ENCODE peak calls at places on chromosomes 11 and 22, in ten cellular contexts. A is PC-3; P is cardiac muscle cell; Y is upper lobe of right lung; M is left lung; I is GM23248; D is lower lobe of right lung; J is naive thymus-derived CD4-positive, alpha-beta T cell; N is hepatocyte; Z is HCT116. T is an unnamed sample. For H3K9me3 and H3K4me1, the result is how much of the 10 kb centered on the place peaks cover.

GRCh38 chr11:121522043-121522941 is 69.5 kb upstream of the SORL1-AS1 start:
- DNase-seq in A (peak), P (no peak), Y (no peak), M (no peak), I (no peak), D (no peak), J (no peak), N (no peak), Z (no peak), T (no peak)

GRCh38 chr11:126405374-126405773 is 49.9 kb downstream of the ST3GAL4 start:
- DNase-seq in A (peak), P (no peak), Y (no peak), M (peak), I (no peak), D (no peak), J (no peak), N (no peak), Z (peak), T (no peak)

GRCh38 chr11:84290647-84291046 is 1004.5 kb upstream of the CCDC90B start:
- DNase-seq in A (no peak), P (no peak), Y (no peak), M (no peak), I (peak), D (no peak), J (no peak), N (no peak), Z (no peak), T (no peak)

GRCh38 chr11:75532200-75532972 is 6.6 kb upstream of the GDPD5 start:
- DNase-seq in A (peak), P (peak), Y (peak), M (peak), I (peak), D (peak), J (peak), N (peak), Z (peak), T (peak)

GRCh38 chr22:36430863-36431262 is 43.1 kb upstream of the MYH9 start:
- DNase-seq in A (peak), P (no peak), Y (no peak), M (no peak), I (peak), D (no peak), J (no peak), N (no peak), Z (no peak), T (no peak)

GRCh38 chr11:24496728-24497396 is at the start of gene LUZP2:
- DNase-seq in A (peak), P (peak), Y (peak), M (peak), I (peak), D (peak), J (no peak), N (peak), Z (no peak), T (peak)

GRCh38 chr11:111978028-111978771 is 41.1 kb downstream of the DIXDC1 start:
- DNase-seq in A (peak), P (peak), Y (no peak), M (peak), I (peak), D (no peak), J (no peak), N (peak), Z (no peak), T (no peak)

GRCh38 chr22:16586991-16587390 is 5.6 kb downstream of the CCT8L2 start:
- DNase-seq in A (no peak), P (no peak), Y (no peak), M (no peak), I (no peak), D (no peak), J (no peak), N (no peak), Z (no peak), T (no peak)

GRCh38 chr11:48101044-48101733 is 115.4 kb upstream of the OR4B1 start:
- DNase-seq in A (no peak), P (no peak), Y (no peak), M (no peak), I (no peak), D (no peak), J (no peak), N (no peak), Z (no peak), T (no peak)

GRCh38 chr22:48892571-48893287 is 934.9 kb downstream of the BRD1 start:
- DNase-seq in A (no peak), P (no peak), Y (peak), M (no peak), I (no peak), D (no peak), J (no peak), N (no peak), Z (no peak), T (no peak)

GRCh38 chr11:28298209-28298608 is 190.0 kb downstream of the METTL15 start:
- DNase-seq in A (no peak), P (no peak), Y (no peak), M (no peak), I (no peak), D (no peak), J (no peak), N (no peak), Z (no peak), T (no peak)

GRCh38 chr11:94595061-94595460 is 27.9 kb downstream of the PIWIL4 start:
- DNase-seq in A (no peak), P (no peak), Y (no peak), M (no peak), I (no peak), D (no peak), J (no peak), N (no peak), Z (no peak), T (no peak)

GRCh38 chr22:47593291-47593690 is 830.8 kb downstream of the TBC1D22A start:
- DNase-seq in A (no peak), P (no peak), Y (peak), M (no peak), I (no peak), D (no peak), J (no peak), N (no peak), Z (no peak), T (no peak)
- H3K9me3 ChIP-seq in A (under half), P (under half), Y (under half), M (under half), I (under half), D (under half), J (under half), N (under half), Z (under half), T (under half)

GRCh38 chr11:67374571-67375276 is 1.3 kb upstream of the CLCF1 start:
- DNase-seq in A (peak), P (no peak), Y (no peak), M (no peak), I (peak), D (no peak), J (no peak), N (no peak), Z (no peak), T (no peak)
- H3K4me3 ChIP-seq in A (peak), P (no peak), Y (peak), M (peak), I (peak), D (peak), J (peak), N (no peak), Z (peak), T (peak)

GRCh38 chr11:72100009-72100408 is 3.1 kb downstream of the LAMTOR1 start:
- DNase-seq in A (no peak), P (no peak), Y (no peak), M (no peak), I (no peak), D (no peak), J (no peak), N (no peak), Z (no peak), T (no peak)
- H3K4me1 ChIP-seq in A (under half), P (under half), Y (under half), M (under half), I (under half), D (under half), J (under half), N (under half), Z (under half), T (under half)

DNA sequence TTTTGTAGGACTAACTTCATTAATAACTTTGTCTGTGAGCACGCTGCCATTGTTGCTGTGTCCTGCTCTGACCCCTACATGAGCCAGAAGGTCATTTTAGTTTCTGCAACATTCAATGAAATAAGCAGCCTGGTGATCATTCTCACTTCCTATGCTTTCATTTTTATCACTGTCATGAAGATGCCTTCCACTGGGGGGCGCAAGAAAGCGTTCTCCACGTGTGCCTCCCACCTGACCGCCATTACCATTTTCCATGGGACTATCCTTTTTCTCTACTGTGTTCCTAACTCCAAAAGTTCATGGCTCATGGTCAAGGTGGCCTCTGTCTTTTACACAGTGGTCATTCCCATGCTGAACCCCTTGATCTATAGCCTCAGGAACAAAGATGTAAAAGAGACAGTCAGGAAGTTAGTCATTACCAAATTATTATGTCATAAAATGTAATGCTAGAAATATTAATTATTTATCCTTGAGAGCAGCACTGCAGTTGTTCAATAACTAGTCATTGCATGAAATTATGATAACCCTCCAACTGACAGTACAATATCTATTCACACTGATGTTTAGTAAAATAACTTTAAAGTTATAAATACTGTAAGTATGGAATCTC is 46.4 kb upstream of the OR5D13 start:
- DNase-seq in A (peak), P (no peak), Y (no peak), M (no peak), I (no peak), D (no peak), J (no peak), N (no peak), Z (no peak), T (peak)
- H3K9me3 ChIP-seq in A (under half), P (under half), Y (under half), M (under half), I (under half), D (under half), J (under half), N (under half), Z (under half), T (under half)

GRCh38 chr22:31662668-31663037 is 638 bp upstream of the PISD start:
- DNase-seq in A (no peak), P (no peak), Y (no peak), M (no peak), I (no peak), D (no peak), J (no peak), N (no peak), Z (no peak), T (no peak)
- H3K4me3 ChIP-seq in A (peak), P (peak), Y (peak), M (peak), I (peak), D (peak), J (peak), N (peak), Z (peak), T (peak)

DNA sequence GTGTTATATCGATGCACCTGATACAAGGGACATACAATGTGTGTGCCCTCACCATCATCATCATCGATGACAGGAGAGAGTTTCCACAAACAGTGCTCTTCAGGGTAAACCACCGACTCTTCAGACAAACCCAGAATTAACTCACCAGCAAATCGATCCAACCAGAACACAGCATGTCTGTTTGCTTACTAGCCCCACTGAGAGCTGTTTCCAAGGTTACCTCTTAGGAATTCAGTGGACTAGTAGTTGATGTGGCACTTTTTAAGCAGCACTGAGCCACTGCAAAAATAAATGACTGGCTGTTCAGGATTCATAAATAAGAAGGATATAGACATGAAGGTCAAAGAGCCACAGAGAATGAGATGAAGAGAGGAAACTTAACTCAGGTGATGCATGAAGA is 83.1 kb downstream of the PARVA start:
- DNase-seq in A (no peak), P (no peak), Y (no peak), M (no peak), I (peak), D (no peak), J (no peak), N (no peak), Z (no peak), T (no peak)
- H3K4me1 ChIP-seq in A (under half), P (under half), Y (under half), M (under half), I (under half), D (under half), J (under half), N (under half), Z (under half), T (under half)

DNA sequence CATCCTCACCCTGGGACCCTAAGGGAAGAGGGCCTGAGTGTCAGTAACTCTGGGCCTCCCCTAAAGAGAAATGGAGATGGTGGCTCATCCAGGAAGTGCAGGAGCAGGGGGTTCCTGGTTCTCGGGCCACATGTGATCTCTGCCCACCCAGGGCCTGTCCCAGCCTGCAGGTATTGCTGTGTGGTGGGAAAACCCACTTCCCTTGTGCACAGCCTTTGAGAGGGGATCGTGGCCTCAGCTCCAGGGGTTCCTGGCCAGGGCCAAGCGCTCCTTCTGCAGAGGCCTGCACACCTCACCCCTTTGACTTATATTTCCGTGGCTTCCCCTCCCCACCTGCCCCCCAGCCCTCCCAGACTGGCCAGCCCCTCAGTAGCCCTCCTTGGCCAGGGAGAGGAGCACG is 213.5 kb downstream of the OR4C45 start:
- DNase-seq in A (no peak), P (no peak), Y (no peak), M (no peak), I (no peak), D (no peak), J (no peak), N (no peak), Z (no peak), T (no peak)
- H3K9me3 ChIP-seq in A (under half), P (under half), Y (under half), M (under half), I (under half), D (under half), J (under half), N (under half), Z (under half), T (under half)